ENCODE peak calls at places on chromosome 1, in five cellular contexts. J is fibroblast of the aortic adventitia; R is activated CD4-positive, alpha-beta memory T cell treated with anti-CD3 and anti-CD28 coated beads for 36 hours; I is testis; N is hypothalamus. H is an unnamed sample.

GRCh38 chr1:151613275-151613867 is 1.5 kb downstream of the SNX27 start:
- DNase-seq in J (no peak), R (no peak), I (no peak), N (no peak), H (no peak)

GRCh38 chr1:213123532-213123931 is 72.5 kb downstream of the RPS6KC1 start:
- DNase-seq in J (peak), R (no peak), I (no peak), N (no peak), H (no peak)

GRCh38 chr1:244791061-244791460 is 44.4 kb upstream of the COX20 start:
- DNase-seq in J (no peak), R (no peak), I (no peak), N (no peak), H (no peak)

GRCh38 chr1:26811708-26812107 is 14.8 kb upstream of the ZDHHC18 start:
- DNase-seq in J (no peak), R (no peak), I (no peak), N (no peak), H (no peak)

GRCh38 chr1:151944110-151944858 is 35.0 kb upstream of the THEM4 start:
- DNase-seq in J (peak), R (no peak), I (no peak), N (no peak), H (no peak)

GRCh38 chr1:86296305-86297205 is 99.6 kb downstream of the ODF2L start:
- DNase-seq in J (no peak), R (no peak), I (no peak), N (no peak), H (no peak)

GRCh38 chr1:43537423-43538142 is 6.9 kb downstream of the PTPRF start:
- DNase-seq in J (no peak), R (no peak), I (no peak), N (no peak), H (no peak)

GRCh38 chr1:119885903-119886783 is 10.2 kb downstream of the ADAM30 start:
- DNase-seq in J (peak), R (peak), I (peak), N (no peak), H (peak)

GRCh38 chr1:115299266-115299665 is 38.8 kb downstream of the NGF start:
- DNase-seq in J (no peak), R (no peak), I (no peak), N (no peak), H (no peak)

GRCh38 chr1:117633423-117633822 is 27.6 kb downstream of the TENT5C start:
- DNase-seq in J (no peak), R (no peak), I (no peak), N (no peak), H (no peak)

H was measured in stimulated activated naive CD8-positive, alpha-beta T cell treated with anti-CD3 and anti-CD28 coated beads, Interleukin-15, amount 100 ng/mL, for 72 hours.